ENCODE peak calls at places on chromosomes 7 and 10, in four cellular contexts. R is fibroblast of pulmonary artery, W is H54, J is COR-L47. M is an unnamed sample.

GRCh38 chr7:50404392-50404791 is 45.8 kb downstream of the FIGNL1 start:
- DNase-seq in R (no peak), W (no peak), J (no peak), M (no peak)

GRCh38 chr10:56348101-56348500 is 13.0 kb downstream of the ZWINT start:
- DNase-seq in R (no peak), W (no peak), J (no peak), M (no peak)

GRCh38 chr7:151917791-151918311 is 38.4 kb upstream of the GALNTL5 start:
- DNase-seq in R (no peak), W (no peak), J (no peak), M (peak)

GRCh38 chr7:29035044-29035740 is 77.1 kb upstream of the TRIL start:
- DNase-seq in R (peak), W (peak), J (no peak), M (peak)

GRCh38 chr7:4835398-4836205 is 26.2 kb downstream of the PAPOLB start:
- DNase-seq in R (no peak), W (no peak), J (no peak), M (no peak)

GRCh38 chr10:104339469-104340098 is 1.3 kb upstream of the ITPRIP start:
- DNase-seq in R (peak), W (no peak), J (no peak), M (peak)

GRCh38 chr10:86004310-86004709 is 362.3 kb downstream of the GRID1 start:
- DNase-seq in R (no peak), W (no peak), J (no peak), M (no peak)

GRCh38 chr7:147708871-147709270 is 881.7 kb upstream of the C7orf33 start:
- DNase-seq in R (no peak), W (no peak), J (no peak), M (no peak)

GRCh38 chr7:5634107-5634950 is 147.1 kb downstream of the RNF216 start:
- DNase-seq in R (peak), W (no peak), J (peak), M (no peak)

GRCh38 chr10:127535802-127536515 is 13.2 kb upstream of the NPS start:
- DNase-seq in R (no peak), W (no peak), J (no peak), M (no peak)

M was measured in PC-3.